ENCODE peak calls at places on chromosomes 1 and 21, in six cellular contexts. W is PC-3, P is H1, M is GM23248, R is hepatocyte, I is GM23338. G is an unnamed sample.

GRCh38 chr1:66283583-66284041 is 250.3 kb upstream of the SGIP1 start:
- DNase-seq in W (peak), P (no peak), M (peak), R (no peak), I (no peak), G (no peak)

GRCh38 chr21:45513741-45514310 is 28.4 kb downstream of the SLC19A1 start:
- DNase-seq in W (no peak), P (no peak), M (no peak), R (no peak), I (no peak), G (no peak)

GRCh38 chr1:63721531-63722189 is 52.2 kb upstream of the ROR1 start:
- DNase-seq in W (peak), P (no peak), M (peak), R (no peak), I (peak), G (no peak)

GRCh38 chr1:179888071-179888470 is 6.0 kb downstream of the TOR1AIP1 start:
- DNase-seq in W (no peak), P (no peak), M (no peak), R (no peak), I (no peak), G (no peak)

GRCh38 chr21:32604484-32604883 is 7.7 kb downstream of the CFAP298 start:
- DNase-seq in W (no peak), P (peak), M (no peak), R (no peak), I (peak), G (no peak)

GRCh38 chr1:99956755-99957154 is 13.0 kb upstream of the SLC35A3 start:
- DNase-seq in W (no peak), P (no peak), M (peak), R (no peak), I (no peak), G (no peak)

GRCh38 chr1:35857830-35858229 is 25.2 kb upstream of the AGO1 start:
- DNase-seq in W (peak), P (no peak), M (peak), R (peak), I (peak), G (peak)

GRCh38 chr1:156556354-156556753 is 16.0 kb downstream of the IQGAP3 start:
- DNase-seq in W (no peak), P (no peak), M (no peak), R (no peak), I (no peak), G (no peak)

GRCh38 chr1:17276568-17276967 is 27.7 kb downstream of the PADI3 start:
- DNase-seq in W (peak), P (no peak), M (peak), R (no peak), I (no peak), G (no peak)

GRCh38 chr21:34690041-34690792 is 21.4 kb downstream of the CLIC6 start:
- DNase-seq in W (peak), P (no peak), M (no peak), R (peak), I (no peak), G (no peak)

GRCh38 chr1:224435318-224435763 is 744 bp upstream of the WDR26 start:
- DNase-seq in W (peak), P (peak), M (peak), R (no peak), I (no peak), G (no peak)

GRCh38 chr1:60637651-60638050 is 444.7 kb upstream of the NFIA start:
- DNase-seq in W (peak), P (no peak), M (no peak), R (no peak), I (no peak), G (no peak)

GRCh38 chr1:155071701-155072100 is 6.9 kb upstream of the EFNA3 start:
- DNase-seq in W (no peak), P (peak), M (no peak), R (peak), I (peak), G (no peak)

GRCh38 chr1:211353562-211354212 is 27.1 kb downstream of the TRAF5 start:
- DNase-seq in W (no peak), P (no peak), M (no peak), R (no peak), I (no peak), G (no peak)

GRCh38 chr1:201014816-201015200 is 8.7 kb downstream of the KIF21B start:
- DNase-seq in W (no peak), P (no peak), M (peak), R (no peak), I (no peak), G (no peak)

GRCh38 chr21:46426313-46427046 is 32.2 kb upstream of the DIP2A start:
- DNase-seq in W (no peak), P (no peak), M (no peak), R (no peak), I (no peak), G (no peak)

GRCh38 chr1:26112407-26112775 is 767 bp downstream of the PDIK1L start:
- DNase-seq in W (no peak), P (no peak), M (no peak), R (no peak), I (no peak), G (no peak)

GRCh38 chr1:49102752-49103151 is 326.1 kb upstream of the BEND5 start:
- DNase-seq in W (peak), P (no peak), M (peak), R (no peak), I (no peak), G (peak)

GRCh38 chr1:56452027-56453011 is 127.0 kb downstream of the PLPP3 start:
- DNase-seq in W (no peak), P (no peak), M (no peak), R (no peak), I (no peak), G (no peak)

GRCh38 chr1:231000639-231001038 is 21.7 kb downstream of the ARV1 start:
- DNase-seq in W (no peak), P (no peak), M (no peak), R (no peak), I (no peak), G (no peak)

GRCh38 chr1:83698644-83699043 is 300.3 kb downstream of the TTLL7 start:
- DNase-seq in W (no peak), P (no peak), M (no peak), R (no peak), I (no peak), G (no peak)

GRCh38 chr1:201582261-201582951 is 43.5 kb downstream of the NAV1 start:
- DNase-seq in W (no peak), P (no peak), M (peak), R (peak), I (no peak), G (no peak)

GRCh38 chr1:176149939-176150807 is 56.9 kb downstream of the COP1 start:
- DNase-seq in W (no peak), P (no peak), M (no peak), R (peak), I (no peak), G (no peak)

GRCh38 chr1:112718691-112719418 is 3.7 kb upstream of the PPM1J start:
- DNase-seq in W (peak), P (peak), M (peak), R (peak), I (peak), G (no peak)

GRCh38 chr1:90204036-90204594 is 209.2 kb downstream of the ZNF326 start:
- DNase-seq in W (no peak), P (no peak), M (no peak), R (no peak), I (no peak), G (no peak)

GRCh38 chr1:205933672-205934618 is 9.3 kb downstream of the SLC26A9 start:
- DNase-seq in W (peak), P (no peak), M (peak), R (peak), I (no peak), G (no peak)

GRCh38 chr1:2132222-2133038 is 62.1 kb downstream of the FAAP20 start:
- DNase-seq in W (peak), P (peak), M (peak), R (peak), I (peak), G (no peak)

GRCh38 chr21:44812640-44813039 is 5.2 kb downstream of the SUMO3 start:
- DNase-seq in W (no peak), P (no peak), M (no peak), R (no peak), I (no peak), G (no peak)

GRCh38 chr1:214037468-214037867 is 49.7 kb downstream of the PROX1 start:
- DNase-seq in W (no peak), P (no peak), M (no peak), R (no peak), I (no peak), G (no peak)

GRCh38 chr1:20484526-20485462 is 1.2 kb downstream of the CAMK2N1 start:
- DNase-seq in W (no peak), P (peak), M (peak), R (peak), I (no peak), G (no peak)

GRCh38 chr1:31572323-31573104 is 3.8 kb upstream of the TINAGL1 start:
- DNase-seq in W (no peak), P (peak), M (peak), R (no peak), I (no peak), G (no peak)

GRCh38 chr1:165228676-165229075 is 127.8 kb downstream of the LMX1A start:
- DNase-seq in W (peak), P (no peak), M (peak), R (peak), I (peak), G (no peak)

GRCh38 chr1:60130703-60131102 is 57.1 kb upstream of the C1orf87 start:
- DNase-seq in W (peak), P (no peak), M (peak), R (no peak), I (no peak), G (no peak)

GRCh38 chr1:58815069-58815679 is 31.3 kb upstream of the JUN start:
- DNase-seq in W (peak), P (peak), M (peak), R (peak), I (peak), G (no peak)

GRCh38 chr1:62040973-62041372 is 153.7 kb upstream of the L1TD1 start:
- DNase-seq in W (no peak), P (no peak), M (no peak), R (no peak), I (no peak), G (no peak)

GRCh38 chr21:36854391-36854790 is 112.1 kb downstream of the HLCS start:
- DNase-seq in W (peak), P (peak), M (peak), R (peak), I (peak), G (no peak)

GRCh38 chr1:169784102-169784501 is 10.6 kb downstream of the METTL18 start:
- DNase-seq in W (peak), P (no peak), M (no peak), R (no peak), I (no peak), G (no peak)

GRCh38 chr1:114854693-114855320 is at the start of gene SYCP1:
- DNase-seq in W (no peak), P (no peak), M (peak), R (no peak), I (peak), G (no peak)
- TF ChIP-seq EZH2 in W (no peak), P (no peak), M (peak), R (no peak), I (peak), G (no peak)

DNA sequence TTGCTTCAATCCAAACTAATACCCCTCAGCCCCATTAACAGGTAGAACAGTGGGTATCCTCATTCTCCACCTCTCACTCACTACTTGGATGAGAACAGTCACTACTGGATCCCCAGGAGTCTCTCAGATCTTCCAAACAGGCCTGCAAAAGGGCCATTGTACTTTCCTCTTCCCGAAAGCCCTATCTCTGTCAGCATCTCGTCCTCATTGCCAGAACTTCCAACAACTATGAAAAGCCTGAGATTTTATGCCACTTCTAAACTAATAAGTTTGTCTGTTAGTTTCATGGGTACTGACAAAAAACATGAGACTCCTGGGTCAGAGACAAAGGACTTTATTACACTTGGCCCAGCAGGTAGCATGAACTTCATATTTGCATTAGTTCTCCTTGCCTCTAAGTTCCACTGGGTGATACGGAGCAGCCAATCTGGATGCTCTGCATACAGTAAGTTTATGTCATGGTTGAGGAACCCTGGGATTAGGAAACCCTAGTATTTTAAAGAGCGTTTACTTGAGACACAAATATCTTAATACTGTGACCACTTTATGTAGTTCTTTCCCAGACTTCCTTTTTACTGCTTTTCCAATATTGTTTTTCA is 38.1 kb downstream of the VANGL2 start:
- DNase-seq in W (no peak), P (no peak), M (no peak), R (no peak), I (no peak), G (no peak)
- H3K4me3 ChIP-seq in W (peak), P (no peak), M (no peak), R (no peak), I (no peak), G (no peak)

GRCh38 chr21:43268086-43268803 is 99.4 kb downstream of the CRYAA start:
- DNase-seq in W (no peak), P (no peak), M (no peak), R (no peak), I (no peak), G (no peak)
- TF ChIP-seq EZH2 in W (no peak), P (no peak), M (no peak), R (no peak), I (no peak), G (no peak)

GRCh38 chr1:209768354-209768774 is 12.5 kb downstream of the TRAF3IP3 start:
- DNase-seq in W (no peak), P (no peak), M (no peak), R (no peak), I (no peak), G (no peak)

GRCh38 chr1:209769956-209770355 is 14.1 kb downstream of the TRAF3IP3 start:
- DNase-seq in W (no peak), P (no peak), M (peak), R (no peak), I (no peak), G (no peak)

GRCh38 chr1:209770636-209771415 is 13.5 kb downstream of the C1orf74 start:
- DNase-seq in W (no peak), P (no peak), M (no peak), R (no peak), I (no peak), G (no peak)

GRCh38 chr1:209767706-209768105 is 11.9 kb downstream of the TRAF3IP3 start:
- DNase-seq in W (no peak), P (no peak), M (no peak), R (no peak), I (no peak), G (no peak)

DNA sequence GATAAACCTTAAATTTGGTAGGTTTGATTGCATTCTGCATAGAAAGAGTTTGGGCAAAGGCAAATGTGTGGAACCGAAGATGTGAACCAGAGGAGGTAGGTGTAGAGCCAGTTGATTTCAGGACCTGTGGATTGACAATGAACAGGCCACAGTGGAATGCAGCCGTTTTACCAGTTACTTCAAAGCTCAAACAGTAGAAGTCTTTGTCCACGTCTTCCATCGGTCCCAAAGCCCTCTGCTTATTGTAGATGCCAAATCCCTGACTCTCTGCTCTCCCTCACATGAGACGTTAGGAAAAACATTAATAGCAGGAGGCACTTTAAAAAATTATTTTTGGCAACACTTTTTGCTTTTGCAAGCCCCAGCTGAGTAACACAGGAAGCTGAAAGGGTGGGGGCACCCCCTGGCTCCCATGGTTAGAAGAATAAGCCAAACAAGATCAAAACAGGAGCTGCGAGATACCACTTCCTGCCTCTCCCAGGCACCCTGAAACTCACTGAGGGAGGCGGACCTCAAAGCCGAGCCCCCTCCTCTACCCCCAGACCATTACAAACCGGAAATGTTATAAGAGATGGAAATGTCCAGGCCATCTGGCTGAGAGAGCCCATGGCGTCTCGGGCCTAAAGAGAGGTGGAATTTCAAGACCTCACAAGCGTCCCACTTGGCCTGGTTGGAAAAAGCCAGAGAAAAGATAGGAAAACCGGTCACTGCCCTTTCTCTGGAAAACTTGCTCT is 13.5 kb downstream of the TRAF3IP3 start:
- DNase-seq in W (peak), P (no peak), M (peak), R (peak), I (no peak), G (peak)
- H3K4me3 ChIP-seq in W (no peak), P (no peak), M (no peak), R (no peak), I (no peak), G (peak)

GRCh38 chr1:228158151-228158571 is 7.4 kb upstream of the IBA57 start:
- DNase-seq in W (no peak), P (no peak), M (peak), R (no peak), I (peak), G (no peak)
- TF ChIP-seq EZH2 in W (no peak), P (no peak), M (no peak), R (no peak), I (no peak), G (no peak)

DNA sequence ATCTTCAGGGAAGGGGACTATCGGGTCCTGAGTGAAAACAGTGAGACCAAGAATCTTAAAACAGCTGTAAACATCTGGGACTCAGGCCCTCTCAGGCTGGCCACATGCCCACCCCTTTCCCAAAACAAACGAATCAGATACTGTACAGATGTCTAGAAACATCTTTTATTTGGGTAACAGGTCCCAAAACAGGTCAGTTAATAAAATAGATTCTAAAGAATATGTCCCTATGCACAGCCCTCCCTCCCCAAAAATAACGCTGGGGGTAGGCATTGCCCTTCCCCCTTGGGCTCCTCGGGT is 499 bp upstream of the CRTC2 start:
- DNase-seq in W (no peak), P (no peak), M (no peak), R (no peak), I (no peak), G (no peak)
- H3K4me3 ChIP-seq in W (peak), P (peak), M (peak), R (no peak), I (peak), G (peak)

DNA sequence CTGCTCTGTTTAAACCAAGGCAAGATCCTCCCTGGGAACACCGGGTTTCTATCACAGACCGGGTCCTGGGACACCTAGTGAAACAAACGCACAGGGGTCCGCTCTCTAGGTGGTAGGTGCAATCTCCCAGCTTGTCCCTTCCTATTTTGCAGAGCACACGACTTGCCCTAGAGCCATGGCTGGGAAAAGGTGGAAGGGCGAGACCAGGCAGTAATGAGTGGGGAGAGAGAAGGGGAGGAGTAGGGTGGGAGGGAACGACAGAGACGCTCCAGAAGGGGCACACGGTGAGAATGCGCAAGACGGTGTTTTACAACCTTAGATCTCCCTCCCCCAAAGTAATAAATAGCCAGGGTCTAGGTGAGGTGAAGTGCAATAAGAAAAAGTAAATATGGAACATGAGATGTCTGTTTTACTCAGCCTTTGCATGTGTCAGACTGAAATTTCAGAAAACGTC is 9.3 kb upstream of the ARHGAP29 start:
- DNase-seq in W (peak), P (no peak), M (no peak), R (peak), I (peak), G (no peak)
- TF ChIP-seq EZH2 in W (no peak), P (peak), M (no peak), R (no peak), I (peak), G (no peak)

GRCh38 chr1:47178665-47179022 is 11.2 kb downstream of the PDZK1IP1 start:
- DNase-seq in W (no peak), P (no peak), M (no peak), R (no peak), I (no peak), G (no peak)
- H3K4me3 ChIP-seq in W (peak), P (peak), M (peak), R (no peak), I (peak), G (no peak)

DNA sequence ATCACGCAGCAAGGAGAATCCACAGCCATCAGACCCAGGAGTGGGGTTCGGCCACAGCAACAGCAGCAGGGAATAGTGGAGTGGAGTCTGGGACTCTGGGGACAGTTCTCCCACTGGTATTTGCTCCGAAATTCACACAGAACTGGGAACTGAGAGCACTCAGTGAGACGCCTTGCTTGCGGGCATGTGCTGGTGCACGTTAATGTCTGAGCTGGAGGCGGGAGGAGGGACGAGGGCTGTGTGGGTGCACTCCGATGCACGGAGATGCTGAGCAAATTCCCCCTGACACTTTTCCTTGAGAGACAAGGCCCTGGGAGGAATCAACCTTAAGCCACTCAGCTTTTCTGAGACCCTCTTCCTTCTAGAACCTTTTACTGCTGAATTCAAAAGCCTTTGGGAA is 2.9 kb downstream of the RGS8 start:
- DNase-seq in W (no peak), P (no peak), M (no peak), R (no peak), I (no peak), G (no peak)
- TF ChIP-seq EZH2 in W (no peak), P (no peak), M (no peak), R (no peak), I (no peak), G (no peak)

G was measured in SK-N-MC.